ENCODE peak calls at places on chromosomes 3 and 15, in six cellular contexts. C is uterus, F is ovary, T is stomach, J is A549, R is thyroid gland. V is an unnamed sample.

GRCh38 chr3:77038928-77039605 is 832 bp upstream of the ROBO2 start:
- DNase-seq in R (peak), C (no peak), J (no peak), F (peak), T (no peak), V (no peak)

GRCh38 chr3:193777524-193777923 is 184.5 kb downstream of the OPA1 start:
- DNase-seq in J (peak), F (no peak), T (no peak), C (no peak), R (no peak), V (no peak)

GRCh38 chr15:100116416-100117190 is 225.2 kb downstream of the ADAMTS17 start:
- DNase-seq in F (peak), C (no peak), R (peak), J (no peak), T (no peak), V (no peak)

GRCh38 chr3:111541911-111542483 is at the start of gene CD96:
- DNase-seq in C (no peak), T (peak), J (no peak), R (no peak), F (no peak), V (no peak)

GRCh38 chr3:32106929-32107362 is 526 bp downstream of the GPD1L start:
- DNase-seq in R (peak), J (peak), T (peak), C (peak), F (no peak), V (no peak)

GRCh38 chr3:183281126-183281797 is 28.2 kb downstream of the B3GNT5 start:
- DNase-seq in T (no peak), J (no peak), C (no peak), F (no peak), R (no peak), V (no peak)

GRCh38 chr3:48187579-48188265 is 495 bp downstream of the CDC25A start:
- DNase-seq in R (peak), J (no peak), C (no peak), T (peak), F (peak), V (no peak)

GRCh38 chr3:167716920-167717319 is 17.8 kb downstream of the PDCD10 start:
- DNase-seq in R (no peak), J (peak), T (no peak), C (no peak), F (no peak), V (no peak)

GRCh38 chr3:168620854-168621253 is 525.1 kb upstream of the GOLIM4 start:
- DNase-seq in T (peak), F (no peak), R (peak), J (peak), C (no peak), V (no peak)

GRCh38 chr3:107985496-107985895 is 105.3 kb downstream of the CD47 start:
- DNase-seq in J (no peak), F (no peak), R (no peak), C (no peak), T (no peak), V (no peak)

GRCh38 chr15:71543413-71543812 is 266.9 kb upstream of the NR2E3 start:
- DNase-seq in R (no peak), C (no peak), J (no peak), F (no peak), T (no peak), V (no peak)

GRCh38 chr15:63465104-63465503 is 39.3 kb upstream of the USP3 start:
- DNase-seq in R (no peak), F (no peak), C (no peak), J (no peak), T (no peak), V (no peak)

GRCh38 chr3:139937674-139938279 is 2.8 kb downstream of the CLSTN2 start:
- DNase-seq in T (peak), F (peak), R (peak), C (peak), J (peak), V (peak)

GRCh38 chr15:85007741-85008140 is 26.1 kb downstream of the PDE8A start:
- DNase-seq in R (no peak), F (no peak), T (no peak), J (no peak), C (no peak), V (no peak)

GRCh38 chr15:28980709-28981350 is 95.1 kb downstream of the APBA2 start:
- DNase-seq in T (no peak), J (no peak), R (no peak), C (no peak), F (no peak), V (no peak)

DNA sequence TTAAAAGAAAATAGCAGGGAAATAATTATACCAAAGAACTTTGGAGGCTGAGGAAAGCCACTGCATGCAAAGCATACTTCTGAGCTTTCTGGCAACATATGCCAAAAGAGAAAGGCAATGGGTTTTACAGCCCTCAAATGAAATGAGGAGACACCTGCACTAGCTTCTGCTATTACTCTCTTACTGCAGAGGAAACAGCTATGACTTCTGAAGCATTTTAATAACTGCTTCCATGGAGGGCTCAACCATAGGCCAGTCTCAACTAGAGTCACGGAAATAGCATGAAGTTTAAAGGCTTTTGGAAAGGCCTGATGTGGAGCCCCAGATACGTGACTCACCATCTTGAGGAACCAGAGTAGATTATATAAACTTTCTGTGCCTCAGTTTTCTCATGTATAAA is 114.8 kb downstream of the OXNAD1 start:
- DNase-seq in C (no peak), R (no peak), J (no peak), T (no peak), F (no peak), V (no peak)
- H3K4me3 ChIP-seq in C (no peak), R (no peak), J (no peak), T (no peak), F (no peak), V (no peak)

DNA sequence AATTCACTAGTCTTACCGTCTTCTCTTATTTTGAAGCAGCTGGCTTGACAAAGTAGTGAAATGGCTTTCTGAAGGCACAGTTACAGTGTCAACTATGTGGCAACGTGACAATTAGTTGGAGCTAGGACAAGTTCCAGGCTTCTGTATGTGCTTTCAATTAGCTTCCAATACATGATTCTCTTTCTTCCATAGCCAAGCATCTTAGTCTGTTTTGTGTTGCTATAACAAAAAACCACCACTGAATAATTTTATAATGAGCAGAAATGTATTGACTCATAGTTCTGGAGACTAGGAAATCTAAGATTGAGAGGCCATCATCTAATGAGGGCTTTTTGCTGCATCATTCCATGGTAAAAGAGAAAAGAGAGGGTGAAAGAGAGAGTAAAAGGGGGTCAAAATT is 365.1 kb upstream of the PLSCR5 start:
- DNase-seq in T (no peak), J (no peak), F (no peak), R (no peak), C (no peak), V (no peak)
- TF ChIP-seq POLR2A in T (no peak), J (no peak), F (no peak), R (no peak), C (no peak), V (no peak)

DNA sequence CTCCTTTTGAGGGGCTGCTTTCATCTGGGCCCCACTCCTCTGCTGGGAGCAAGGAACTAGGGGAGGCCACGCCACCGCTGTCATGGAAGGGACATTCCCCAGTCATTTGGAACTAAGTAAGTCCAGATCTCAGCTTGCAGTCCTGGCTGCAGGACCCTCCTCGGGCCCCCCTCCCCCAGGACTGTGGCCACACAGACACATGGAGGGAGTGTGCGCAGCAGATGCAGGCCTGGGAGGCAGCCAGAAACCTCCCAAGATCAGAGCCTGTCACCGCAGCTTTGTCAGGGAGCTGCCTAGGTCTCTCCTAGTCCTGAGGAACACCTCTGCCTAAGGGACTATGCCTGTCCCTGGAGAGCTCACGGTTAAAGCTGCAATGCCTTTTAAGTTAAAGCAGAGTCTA is 7.3 kb upstream of the SEMA3F start:
- DNase-seq in R (no peak), F (no peak), C (no peak), J (no peak), T (no peak), V (no peak)
- H3K4me3 ChIP-seq in R (no peak), F (no peak), C (no peak), J (no peak), T (no peak), V (no peak)

GRCh38 chr3:184316792-184317191 is 2.4 kb downstream of the EIF4G1 start:
- DNase-seq in C (no peak), T (no peak), F (no peak), R (no peak), J (no peak), V (no peak)
- TF ChIP-seq POLR2A in C (no peak), T (no peak), F (no peak), R (no peak), J (no peak), V (no peak)

GRCh38 chr3:46208167-46208704 is at the start of gene CCR1:
- DNase-seq in R (peak), T (no peak), C (no peak), J (peak), F (no peak), V (peak)
- H3K4me3 ChIP-seq in R (no peak), T (peak), C (no peak), J (no peak), F (no peak), V (peak)

GRCh38 chr15:27480642-27481041 is 509.7 kb downstream of the GABRG3 start:
- DNase-seq in T (no peak), J (no peak), R (no peak), F (no peak), C (no peak), V (no peak)

GRCh38 chr15:27473846-27474245 is 502.9 kb downstream of the GABRG3 start:
- DNase-seq in T (no peak), J (no peak), R (no peak), C (no peak), F (no peak), V (no peak)

GRCh38 chr15:27479232-27480140 is 508.5 kb downstream of the GABRG3 start:
- DNase-seq in F (no peak), T (no peak), C (no peak), J (no peak), R (peak), V (no peak)

GRCh38 chr15:27480141-27480530 is 509.2 kb downstream of the GABRG3 start:
- DNase-seq in T (no peak), R (no peak), F (no peak), C (no peak), J (no peak), V (no peak)

DNA sequence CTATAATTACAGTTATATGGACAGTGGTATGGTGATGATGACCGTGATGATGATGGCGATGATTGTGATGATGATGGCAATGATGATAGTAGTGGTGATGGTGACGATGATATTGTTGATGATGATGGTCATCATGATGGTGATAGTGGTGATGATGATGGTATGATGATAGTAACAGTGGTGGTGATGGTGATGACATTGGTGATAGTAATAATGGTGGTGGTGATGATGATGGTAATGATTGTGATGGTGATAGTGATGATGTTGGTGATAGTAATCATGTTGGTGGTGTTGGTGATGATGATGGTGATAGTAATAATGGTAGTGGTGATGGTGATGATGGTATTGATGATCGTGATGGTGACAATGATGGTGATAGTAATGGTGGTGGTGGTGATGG is 504.4 kb downstream of the GABRG3 start:
- DNase-seq in T (no peak), R (no peak), F (no peak), C (no peak), J (no peak), V (no peak)
- TF ChIP-seq POLR2A in T (no peak), R (no peak), F (no peak), C (no peak), J (no peak), V (no peak)

GRCh38 chr3:50316657-50317242 is 5.8 kb downstream of the HYAL2 start:
- DNase-seq in J (peak), T (peak), R (peak), F (no peak), C (peak), V (no peak)
- H3K4me3 ChIP-seq in J (no peak), T (no peak), R (no peak), F (no peak), C (no peak), V (no peak)

GRCh38 chr15:75455424-75455981 is 4.0 kb upstream of the SIN3A start:
- DNase-seq in R (peak), T (peak), F (peak), C (peak), J (peak), V (peak)
- TF ChIP-seq POLR2A in R (no peak), T (peak), F (peak), C (peak), J (no peak), V (peak)

DNA sequence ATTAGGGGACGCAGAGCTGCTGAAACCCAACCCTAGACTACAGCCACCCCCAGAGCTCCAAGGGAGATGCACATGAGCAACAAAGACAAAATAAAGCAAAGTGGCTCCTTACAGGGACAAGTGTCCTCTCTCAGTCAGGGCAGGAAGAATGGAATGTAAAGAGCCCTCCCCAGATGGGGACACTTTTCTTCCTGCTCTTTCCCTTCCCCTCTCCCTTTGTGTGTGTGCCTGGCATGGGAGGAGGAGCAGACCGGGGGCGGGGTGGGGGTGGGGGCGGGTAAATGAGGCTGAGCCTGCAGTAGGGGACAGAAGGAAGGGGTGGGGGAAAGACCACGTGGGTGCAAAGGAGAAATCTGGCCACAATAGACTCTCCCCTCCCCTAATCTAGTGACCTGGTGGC is 37.4 kb downstream of the ACAA1 start:
- DNase-seq in F (no peak), J (no peak), R (no peak), C (no peak), T (no peak), V (no peak)
- H3K4me3 ChIP-seq in F (no peak), J (no peak), R (no peak), C (no peak), T (no peak), V (no peak)